ENCODE peak calls at places on chromosomes 1 and 21, in eight cellular contexts. One of them, this sample, is unnamed.

GRCh38 chr1:26221094-26221493 is 12.9 kb upstream of the CEP85 start:
- DNase-seq in HTR-8/SVneo: no peak
- DNase-seq in occipital lobe: no peak
- DNase-seq in dermis microvascular lymphatic vessel endothelial cell: no peak
- DNase-seq in H54: no peak
- DNase-seq in EH: no peak
- DNase-seq in body of pancreas: no peak
- DNase-seq in activated CD4-positive, CD25-positive, alpha-beta regulatory T cell: no peak
- DNase-seq in this sample: no peak

GRCh38 chr1:235831148-235831547 is 35.6 kb downstream of the LYST start:
- DNase-seq in dermis microvascular lymphatic vessel endothelial cell: peak; percentile 4
- DNase-seq in EH: peak; percentile 65
- DNase-seq in HTR-8/SVneo: peak; percentile 27
- DNase-seq in H54: peak; percentile 9
- DNase-seq in occipital lobe: no peak
- DNase-seq in activated CD4-positive, CD25-positive, alpha-beta regulatory T cell: no peak
- DNase-seq in body of pancreas: no peak
- DNase-seq in this sample: no peak

GRCh38 chr1:240093120-240093961 is 1.7 kb downstream of the FMN2 start:
- DNase-seq in body of pancreas: peak; percentile 22
- DNase-seq in EH: peak; percentile 75
- DNase-seq in H54: no peak
- DNase-seq in activated CD4-positive, CD25-positive, alpha-beta regulatory T cell: no peak
- DNase-seq in dermis microvascular lymphatic vessel endothelial cell: no peak
- DNase-seq in HTR-8/SVneo: no peak
- DNase-seq in occipital lobe: no peak
- DNase-seq in this sample: no peak

GRCh38 chr1:204842892-204843291 is 27.8 kb upstream of the NFASC start:
- DNase-seq in activated CD4-positive, CD25-positive, alpha-beta regulatory T cell: no peak
- DNase-seq in occipital lobe: peak; percentile 35
- DNase-seq in H54: no peak
- DNase-seq in dermis microvascular lymphatic vessel endothelial cell: no peak
- DNase-seq in EH: peak; percentile 24
- DNase-seq in body of pancreas: no peak
- DNase-seq in HTR-8/SVneo: no peak
- DNase-seq in this sample: peak; percentile 88

GRCh38 chr1:110538082-110538481 is 19.1 kb upstream of the KCNA10 start:
- DNase-seq in HTR-8/SVneo: no peak
- DNase-seq in dermis microvascular lymphatic vessel endothelial cell: no peak
- DNase-seq in activated CD4-positive, CD25-positive, alpha-beta regulatory T cell: no peak
- DNase-seq in H54: no peak
- DNase-seq in body of pancreas: no peak
- DNase-seq in occipital lobe: peak; percentile 74
- DNase-seq in EH: no peak
- DNase-seq in this sample: peak; percentile 47

GRCh38 chr1:64392109-64392508 is 77.8 kb upstream of the CACHD1 start:
- DNase-seq in body of pancreas: peak; percentile 47
- DNase-seq in H54: no peak
- DNase-seq in EH: no peak
- DNase-seq in activated CD4-positive, CD25-positive, alpha-beta regulatory T cell: no peak
- DNase-seq in occipital lobe: no peak
- DNase-seq in HTR-8/SVneo: no peak
- DNase-seq in dermis microvascular lymphatic vessel endothelial cell: no peak
- DNase-seq in this sample: no peak

GRCh38 chr1:154478639-154479038 is 23.4 kb upstream of the TDRD10 start:
- DNase-seq in body of pancreas: no peak
- DNase-seq in occipital lobe: no peak
- DNase-seq in dermis microvascular lymphatic vessel endothelial cell: no peak
- DNase-seq in EH: peak; percentile 33
- DNase-seq in H54: no peak
- DNase-seq in HTR-8/SVneo: peak; percentile 18
- DNase-seq in activated CD4-positive, CD25-positive, alpha-beta regulatory T cell: no peak
- DNase-seq in this sample: no peak

GRCh38 chr21:39453571-39454179 is 1.9 kb downstream of the SH3BGR start:
- DNase-seq in HTR-8/SVneo: no peak
- DNase-seq in body of pancreas: no peak
- DNase-seq in dermis microvascular lymphatic vessel endothelial cell: no peak
- DNase-seq in H54: no peak
- DNase-seq in EH: no peak
- DNase-seq in occipital lobe: no peak
- DNase-seq in activated CD4-positive, CD25-positive, alpha-beta regulatory T cell: no peak
- DNase-seq in this sample: no peak

GRCh38 chr1:233959089-233959488 is 54.6 kb downstream of the SLC35F3 start:
- DNase-seq in H54: no peak
- DNase-seq in activated CD4-positive, CD25-positive, alpha-beta regulatory T cell: no peak
- DNase-seq in occipital lobe: no peak
- DNase-seq in HTR-8/SVneo: no peak
- DNase-seq in body of pancreas: no peak
- DNase-seq in dermis microvascular lymphatic vessel endothelial cell: no peak
- DNase-seq in EH: no peak
- DNase-seq in this sample: no peak

GRCh38 chr1:145960468-145961108 is 2.8 kb upstream of the LIX1L start:
- DNase-seq in HTR-8/SVneo: peak; percentile 62
- DNase-seq in occipital lobe: peak; percentile 46
- DNase-seq in H54: no peak
- DNase-seq in dermis microvascular lymphatic vessel endothelial cell: peak; percentile 66
- DNase-seq in body of pancreas: peak; percentile 78
- DNase-seq in EH: peak; percentile 72
- DNase-seq in activated CD4-positive, CD25-positive, alpha-beta regulatory T cell: no peak
- DNase-seq in this sample: peak; percentile 40

GRCh38 chr1:76137746-76138145 is 63.2 kb downstream of the ST6GALNAC3 start:
- DNase-seq in EH: no peak
- DNase-seq in HTR-8/SVneo: no peak
- DNase-seq in body of pancreas: no peak
- DNase-seq in H54: no peak
- DNase-seq in dermis microvascular lymphatic vessel endothelial cell: no peak
- DNase-seq in activated CD4-positive, CD25-positive, alpha-beta regulatory T cell: no peak
- DNase-seq in occipital lobe: no peak
- DNase-seq in this sample: no peak

GRCh38 chr1:226083303-226084101 is 21.0 kb downstream of the H3-3A start:
- DNase-seq in EH: peak; percentile 84
- DNase-seq in dermis microvascular lymphatic vessel endothelial cell: peak; percentile 73
- DNase-seq in body of pancreas: peak; percentile 95
- DNase-seq in activated CD4-positive, CD25-positive, alpha-beta regulatory T cell: peak; percentile 84
- DNase-seq in occipital lobe: peak; percentile 87
- DNase-seq in H54: peak; percentile 95
- DNase-seq in HTR-8/SVneo: peak; percentile 97
- DNase-seq in this sample: peak; percentile 80